ENCODE peak calls at places on chromosomes 7 and 10, in five cellular contexts. One of them, this sample, is unnamed.

GRCh38 chr7:82722946-82723345 is 279.4 kb upstream of the CACNA2D1 start:
- DNase-seq in fibroblast of mammary gland: peak; percentile 22
- DNase-seq in stomach: no peak
- DNase-seq in lower lobe of right lung: no peak
- DNase-seq in progenitor cell of endocrine pancreas: no peak
- DNase-seq in this sample: no peak

GRCh38 chr7:92297736-92298135 is 52.0 kb downstream of the ANKIB1 start:
- DNase-seq in fibroblast of mammary gland: no peak
- DNase-seq in stomach: no peak
- DNase-seq in lower lobe of right lung: no peak
- DNase-seq in progenitor cell of endocrine pancreas: no peak
- DNase-seq in this sample: no peak

GRCh38 chr10:93408788-93409187 is 73.3 kb downstream of the MYOF start:
- DNase-seq in fibroblast of mammary gland: no peak
- DNase-seq in stomach: no peak
- DNase-seq in lower lobe of right lung: no peak
- DNase-seq in progenitor cell of endocrine pancreas: no peak
- DNase-seq in this sample: no peak

GRCh38 chr7:148447221-148447845 is 143.2 kb upstream of the C7orf33 start:
- DNase-seq in fibroblast of mammary gland: peak; percentile 21
- DNase-seq in stomach: no peak
- DNase-seq in lower lobe of right lung: no peak
- DNase-seq in progenitor cell of endocrine pancreas: no peak
- DNase-seq in this sample: no peak

GRCh38 chr7:99762680-99763327 is 21.2 kb downstream of the CYP3A4 start:
- DNase-seq in fibroblast of mammary gland: peak; percentile 96
- DNase-seq in stomach: peak; percentile 36
- DNase-seq in lower lobe of right lung: no peak
- DNase-seq in progenitor cell of endocrine pancreas: no peak
- DNase-seq in this sample: no peak

GRCh38 chr10:12195603-12196506 is at the start of the genes CDC123 and NUDT5:
- DNase-seq in fibroblast of mammary gland: peak; percentile 89
- DNase-seq in stomach: peak; percentile 86
- DNase-seq in lower lobe of right lung: peak; percentile 92
- DNase-seq in progenitor cell of endocrine pancreas: peak; percentile 56
- DNase-seq in this sample: peak; percentile 76

GRCh38 chr10:68223535-68224165 is 8.3 kb downstream of the ATOH7 start:
- DNase-seq in fibroblast of mammary gland: no peak
- DNase-seq in stomach: no peak
- DNase-seq in lower lobe of right lung: no peak
- DNase-seq in progenitor cell of endocrine pancreas: no peak
- DNase-seq in this sample: no peak

GRCh38 chr7:27526991-27527722 is 135.5 kb downstream of the HIBADH start:
- DNase-seq in fibroblast of mammary gland: peak; percentile 28
- DNase-seq in stomach: no peak
- DNase-seq in lower lobe of right lung: no peak
- DNase-seq in progenitor cell of endocrine pancreas: no peak
- DNase-seq in this sample: no peak

GRCh38 chr7:112069879-112070321 is 136.3 kb downstream of the DOCK4 start:
- DNase-seq in fibroblast of mammary gland: peak; percentile 33
- DNase-seq in stomach: no peak
- DNase-seq in lower lobe of right lung: no peak
- DNase-seq in progenitor cell of endocrine pancreas: no peak
- DNase-seq in this sample: no peak

GRCh38 chr10:19480296-19480695 is 335.9 kb upstream of the PLXDC2 start:
- DNase-seq in fibroblast of mammary gland: no peak
- DNase-seq in stomach: no peak
- DNase-seq in lower lobe of right lung: no peak
- DNase-seq in progenitor cell of endocrine pancreas: no peak
- DNase-seq in this sample: no peak

GRCh38 chr10:118513174-118513573 is 82.3 kb downstream of the PRLHR start:
- DNase-seq in fibroblast of mammary gland: no peak
- DNase-seq in stomach: no peak
- DNase-seq in lower lobe of right lung: no peak
- DNase-seq in progenitor cell of endocrine pancreas: no peak
- DNase-seq in this sample: no peak

GRCh38 chr10:49534670-49535381 is 4.1 kb downstream of the ERCC6 start:
- DNase-seq in fibroblast of mammary gland: peak; percentile 80
- DNase-seq in stomach: no peak
- DNase-seq in lower lobe of right lung: no peak
- DNase-seq in progenitor cell of endocrine pancreas: no peak
- DNase-seq in this sample: no peak

GRCh38 chr7:12719978-12720377 is 32.5 kb downstream of the ARL4A start:
- DNase-seq in fibroblast of mammary gland: no peak
- DNase-seq in stomach: no peak
- DNase-seq in lower lobe of right lung: no peak
- DNase-seq in progenitor cell of endocrine pancreas: no peak
- DNase-seq in this sample: no peak

GRCh38 chr7:130909881-130910672 is 176.1 kb upstream of the KLF14 start:
- DNase-seq in fibroblast of mammary gland: peak; percentile 73
- DNase-seq in stomach: no peak
- DNase-seq in lower lobe of right lung: no peak
- DNase-seq in progenitor cell of endocrine pancreas: no peak
- DNase-seq in this sample: no peak

GRCh38 chr10:7494034-7494433 is 83.2 kb upstream of the SFMBT2 start:
- DNase-seq in fibroblast of mammary gland: no peak
- DNase-seq in stomach: no peak
- DNase-seq in lower lobe of right lung: no peak
- DNase-seq in progenitor cell of endocrine pancreas: no peak
- DNase-seq in this sample: no peak

GRCh38 chr10:44803820-44804219 is 107.3 kb upstream of the TMEM72 start:
- DNase-seq in fibroblast of mammary gland: no peak
- DNase-seq in stomach: no peak
- DNase-seq in lower lobe of right lung: no peak
- DNase-seq in progenitor cell of endocrine pancreas: no peak
- DNase-seq in this sample: no peak

GRCh38 chr10:118567701-118568248 is 27.7 kb downstream of the PRLHR start:
- DNase-seq in fibroblast of mammary gland: no peak
- DNase-seq in stomach: no peak
- DNase-seq in lower lobe of right lung: no peak
- DNase-seq in progenitor cell of endocrine pancreas: no peak
- DNase-seq in this sample: no peak

GRCh38 chr10:124403548-124403947 is 15.2 kb downstream of the OAT start:
- DNase-seq in fibroblast of mammary gland: peak; percentile 86
- DNase-seq in stomach: peak; percentile 34
- DNase-seq in lower lobe of right lung: no peak
- DNase-seq in progenitor cell of endocrine pancreas: no peak
- DNase-seq in this sample: no peak

GRCh38 chr10:52491246-52492000 is 177.3 kb downstream of the DKK1 start:
- DNase-seq in fibroblast of mammary gland: peak; percentile 48
- DNase-seq in stomach: no peak
- DNase-seq in lower lobe of right lung: no peak
- DNase-seq in progenitor cell of endocrine pancreas: no peak
- DNase-seq in this sample: no peak

GRCh38 chr10:77504870-77505257 is 132.7 kb downstream of the KCNMA1 start:
- DNase-seq in fibroblast of mammary gland: peak; percentile 51
- DNase-seq in stomach: no peak
- DNase-seq in lower lobe of right lung: no peak
- DNase-seq in progenitor cell of endocrine pancreas: no peak
- DNase-seq in this sample: no peak

GRCh38 chr7:148110097-148110868 is 480.3 kb upstream of the C7orf33 start:
- DNase-seq in fibroblast of mammary gland: no peak
- DNase-seq in stomach: peak; percentile 35
- DNase-seq in lower lobe of right lung: no peak
- DNase-seq in progenitor cell of endocrine pancreas: no peak
- DNase-seq in this sample: no peak

GRCh38 chr10:27482984-27483956 is 20.8 kb upstream of the RAB18 start:
- DNase-seq in fibroblast of mammary gland: peak; percentile 35
- DNase-seq in stomach: no peak
- DNase-seq in lower lobe of right lung: no peak
- DNase-seq in progenitor cell of endocrine pancreas: no peak
- DNase-seq in this sample: no peak

GRCh38 chr10:84845628-84846261 is 517.4 kb downstream of the CCSER2 start:
- DNase-seq in fibroblast of mammary gland: no peak
- DNase-seq in stomach: no peak
- DNase-seq in lower lobe of right lung: no peak
- DNase-seq in progenitor cell of endocrine pancreas: no peak
- DNase-seq in this sample: no peak

GRCh38 chr10:124286621-124287020 is 132.1 kb downstream of the OAT start:
- DNase-seq in fibroblast of mammary gland: no peak
- DNase-seq in stomach: no peak
- DNase-seq in lower lobe of right lung: no peak
- DNase-seq in progenitor cell of endocrine pancreas: no peak
- DNase-seq in this sample: no peak

GRCh38 chr10:2049560-2049959 is 312.2 kb upstream of the ADARB2 start:
- DNase-seq in fibroblast of mammary gland: no peak
- DNase-seq in stomach: no peak
- DNase-seq in lower lobe of right lung: no peak
- DNase-seq in progenitor cell of endocrine pancreas: no peak
- DNase-seq in this sample: no peak

GRCh38 chr7:37832194-37832593 is 16.2 kb upstream of the NME8 start:
- DNase-seq in fibroblast of mammary gland: peak; percentile 6
- DNase-seq in stomach: peak; percentile 31
- DNase-seq in lower lobe of right lung: peak; percentile 79
- DNase-seq in progenitor cell of endocrine pancreas: no peak
- DNase-seq in this sample: no peak

GRCh38 chr10:103458720-103459119 is at the start of gene CALHM1:
- DNase-seq in fibroblast of mammary gland: no peak
- DNase-seq in stomach: no peak
- DNase-seq in lower lobe of right lung: no peak
- DNase-seq in progenitor cell of endocrine pancreas: no peak
- DNase-seq in this sample: no peak

GRCh38 chr10:119153661-119154060 is 11.9 kb downstream of the SFXN4 start:
- DNase-seq in fibroblast of mammary gland: no peak
- DNase-seq in stomach: no peak
- DNase-seq in lower lobe of right lung: no peak
- DNase-seq in progenitor cell of endocrine pancreas: no peak
- DNase-seq in this sample: no peak

GRCh38 chr10:86103391-86104101 is 263.0 kb downstream of the GRID1 start:
- DNase-seq in fibroblast of mammary gland: no peak
- DNase-seq in stomach: no peak
- DNase-seq in lower lobe of right lung: no peak
- DNase-seq in progenitor cell of endocrine pancreas: no peak
- DNase-seq in this sample: no peak
- TF ChIP-seq CTCF in fibroblast of mammary gland: no peak
- TF ChIP-seq CTCF in stomach: no peak
- TF ChIP-seq CTCF in lower lobe of right lung: no peak
- TF ChIP-seq CTCF in progenitor cell of endocrine pancreas: no peak
- TF ChIP-seq CTCF in this sample: no peak

GRCh38 chr10:31083765-31084184 is 52.1 kb upstream of the ZNF438 start:
- DNase-seq in fibroblast of mammary gland: peak; percentile 64
- DNase-seq in stomach: peak; percentile 32
- DNase-seq in lower lobe of right lung: peak; percentile 53
- DNase-seq in progenitor cell of endocrine pancreas: no peak
- DNase-seq in this sample: no peak
- TF ChIP-seq CTCF in fibroblast of mammary gland: peak; percentile 56
- TF ChIP-seq CTCF in stomach: peak; percentile 40
- TF ChIP-seq CTCF in lower lobe of right lung: peak; percentile 53
- TF ChIP-seq CTCF in progenitor cell of endocrine pancreas: peak; percentile 32
- TF ChIP-seq CTCF in this sample: peak; percentile 54

DNA sequence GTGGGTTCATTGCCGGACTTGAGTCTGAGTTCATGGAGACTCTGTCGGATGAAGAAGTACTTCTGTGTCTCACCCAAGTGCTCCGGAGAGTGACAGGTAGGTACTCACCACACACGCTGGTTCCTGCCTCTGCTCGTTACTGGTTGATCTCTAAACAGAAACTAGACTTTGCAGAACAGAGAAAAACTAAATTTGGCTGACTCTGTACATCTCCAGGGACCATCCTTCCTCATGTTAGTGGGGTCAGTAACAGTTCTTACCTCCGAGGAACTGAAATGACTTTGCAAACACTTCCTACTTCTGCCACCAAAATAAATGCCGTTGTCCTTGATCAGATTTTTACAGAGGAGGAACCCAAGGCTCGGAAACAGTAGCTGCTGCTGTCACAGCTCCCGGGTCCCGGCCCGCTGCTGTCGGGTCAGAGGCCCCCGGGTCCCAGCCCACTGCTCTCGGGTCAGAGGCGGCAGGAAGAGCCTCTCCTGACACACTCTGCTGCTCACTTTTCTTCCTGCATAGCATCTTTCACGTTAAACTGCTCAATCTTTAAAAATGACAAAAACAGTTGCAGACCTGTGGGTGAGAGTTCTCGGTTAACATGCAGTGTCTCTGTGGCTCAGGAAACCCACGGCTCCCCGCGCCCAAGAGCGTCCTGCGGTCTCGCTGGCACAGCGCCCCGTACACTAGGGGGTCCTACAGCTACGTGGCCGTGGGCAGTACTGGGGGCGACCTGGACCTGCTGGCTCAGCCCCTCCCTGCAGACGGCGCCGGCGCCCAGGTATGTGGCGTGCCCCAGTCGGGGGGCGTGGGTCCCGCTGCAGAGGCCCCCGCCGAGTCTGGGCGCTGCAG is 4.8 kb upstream of the MTG1 start:
- DNase-seq in fibroblast of mammary gland: no peak
- DNase-seq in stomach: peak; percentile 25
- DNase-seq in lower lobe of right lung: peak; percentile 49
- DNase-seq in progenitor cell of endocrine pancreas: no peak
- DNase-seq in this sample: peak; percentile 42
- TF ChIP-seq CTCF in fibroblast of mammary gland: no peak
- TF ChIP-seq CTCF in stomach: no peak
- TF ChIP-seq CTCF in lower lobe of right lung: no peak
- TF ChIP-seq CTCF in progenitor cell of endocrine pancreas: no peak
- TF ChIP-seq CTCF in this sample: no peak

GRCh38 chr7:43394441-43395130 is 188.3 kb upstream of the STK17A start:
- DNase-seq in fibroblast of mammary gland: no peak
- DNase-seq in stomach: no peak
- DNase-seq in lower lobe of right lung: no peak
- DNase-seq in progenitor cell of endocrine pancreas: no peak
- DNase-seq in this sample: no peak

GRCh38 chr7:43396193-43396747 is 186.6 kb upstream of the STK17A start:
- DNase-seq in fibroblast of mammary gland: no peak
- DNase-seq in stomach: no peak
- DNase-seq in lower lobe of right lung: no peak
- DNase-seq in progenitor cell of endocrine pancreas: no peak
- DNase-seq in this sample: no peak

GRCh38 chr7:43390601-43391000 is 192.3 kb upstream of the STK17A start:
- DNase-seq in fibroblast of mammary gland: no peak
- DNase-seq in stomach: no peak
- DNase-seq in lower lobe of right lung: no peak
- DNase-seq in progenitor cell of endocrine pancreas: no peak
- DNase-seq in this sample: no peak

GRCh38 chr7:43392638-43393037 is 190.3 kb upstream of the STK17A start:
- DNase-seq in fibroblast of mammary gland: no peak
- DNase-seq in stomach: no peak
- DNase-seq in lower lobe of right lung: no peak
- DNase-seq in progenitor cell of endocrine pancreas: no peak
- DNase-seq in this sample: no peak

GRCh38 chr7:43391518-43391917 is 191.4 kb upstream of the STK17A start:
- DNase-seq in fibroblast of mammary gland: no peak
- DNase-seq in stomach: no peak
- DNase-seq in lower lobe of right lung: no peak
- DNase-seq in progenitor cell of endocrine pancreas: no peak
- DNase-seq in this sample: no peak
- TF ChIP-seq CTCF in fibroblast of mammary gland: no peak
- TF ChIP-seq CTCF in stomach: no peak
- TF ChIP-seq CTCF in lower lobe of right lung: no peak
- TF ChIP-seq CTCF in progenitor cell of endocrine pancreas: peak; percentile 33
- TF ChIP-seq CTCF in this sample: no peak

GRCh38 chr10:96626795-96627194 is 40.0 kb upstream of the TM9SF3 start:
- DNase-seq in fibroblast of mammary gland: no peak
- DNase-seq in stomach: no peak
- DNase-seq in lower lobe of right lung: no peak
- DNase-seq in progenitor cell of endocrine pancreas: no peak
- DNase-seq in this sample: no peak
- TF ChIP-seq CTCF in fibroblast of mammary gland: peak; percentile 19
- TF ChIP-seq CTCF in stomach: no peak
- TF ChIP-seq CTCF in lower lobe of right lung: no peak
- TF ChIP-seq CTCF in progenitor cell of endocrine pancreas: peak; percentile 9
- TF ChIP-seq CTCF in this sample: peak; percentile 15